ENCODE peak calls at places on chromosomes 12 and 14, in four cellular contexts. L is SJSA1, N is colonic mucosa, V is cardiac muscle cell. D is an unnamed sample.

GRCh38 chr12:64099430-64099829 is 122.7 kb downstream of the KICS2 start:
- DNase-seq in L (peak; percentile 33), V (no peak), N (no peak), D (peak; percentile 68)

GRCh38 chr14:70788893-70789292 is 20.4 kb downstream of the MAP3K9 start:
- DNase-seq in L (no peak), N (no peak), V (no peak), D (no peak)

GRCh38 chr12:31524791-31525495 is 66.0 kb downstream of the DENND5B start:
- DNase-seq in L (peak; percentile 18), N (no peak), V (no peak), D (no peak)

GRCh38 chr14:91405241-91405721 is 12.3 kb downstream of the CCDC88C start:
- DNase-seq in N (no peak), L (no peak), V (no peak), D (no peak)

GRCh38 chr12:11040162-11040561 is 9.0 kb upstream of the TAS2R31 start:
- DNase-seq in V (no peak), N (no peak), L (no peak), D (peak; percentile 6)

GRCh38 chr14:92651106-92651792 is 97.2 kb downstream of the LGMN start:
- DNase-seq in V (no peak), L (no peak), N (peak; percentile 35), D (no peak)

GRCh38 chr12:120971299-120972180 is 6.8 kb upstream of the HNF1A start:
- DNase-seq in L (peak; percentile 28), V (peak; percentile 66), N (no peak), D (peak; percentile 5)

GRCh38 chr12:60830381-60830780 is 1234.6 kb downstream of the SLC16A7 start:
- DNase-seq in L (no peak), N (no peak), V (no peak), D (no peak)

GRCh38 chr12:94644141-94644575 is 6.2 kb downstream of the TMCC3 start:
- DNase-seq in L (peak; percentile 50), V (no peak), N (no peak), D (no peak)

GRCh38 chr14:24171422-24172260 is at the start of gene REC8:
- DNase-seq in N (peak; percentile 64), L (no peak), V (peak; percentile 91), D (no peak)

GRCh38 chr12:42990387-42990786 is 400.8 kb upstream of the PRICKLE1 start:
- DNase-seq in V (no peak), L (no peak), N (no peak), D (no peak)

GRCh38 chr14:70808402-70809237 is 693 bp downstream of the MAP3K9 start:
- DNase-seq in L (peak; percentile 24), N (peak; percentile 68), V (peak; percentile 69), D (no peak)

GRCh38 chr12:67287311-67287710 is 18.2 kb downstream of the CAND1 start:
- DNase-seq in L (no peak), N (no peak), V (no peak), D (no peak)

GRCh38 chr12:33589609-33590114 is 150.0 kb upstream of the SYT10 start:
- DNase-seq in V (no peak), L (peak; percentile 4), N (no peak), D (no peak)

GRCh38 chr14:105201156-105201927 is 20.2 kb upstream of the NUDT14 start:
- DNase-seq in L (no peak), V (no peak), N (no peak), D (no peak)
- H3K27me3 ChIP-seq in L (no peaks in the 10 kb centered on the region), V (peaks cover 27% of the 10 kb centered on the region), N (peaks cover 35% of the 10 kb centered on the region), D (peaks cover 2% of the 10 kb centered on the region)

GRCh38 chr12:89701606-89702206 is 6.9 kb downstream of the ATP2B1 start:
- DNase-seq in L (no peak), N (no peak), V (no peak), D (no peak)

GRCh38 chr12:89700191-89700810 is 8.3 kb downstream of the ATP2B1 start:
- DNase-seq in V (no peak), L (peak; percentile 14), N (no peak), D (no peak)

GRCh38 chr12:89704457-89704856 is 4.2 kb downstream of the ATP2B1 start:
- DNase-seq in L (no peak), V (no peak), N (no peak), D (no peak)

GRCh38 chr12:89703768-89704167 is 4.9 kb downstream of the ATP2B1 start:
- DNase-seq in L (no peak), V (no peak), N (no peak), D (no peak)

GRCh38 chr12:89702503-89702902 is 6.1 kb downstream of the ATP2B1 start:
- DNase-seq in L (no peak), V (no peak), N (no peak), D (no peak)
- H3K4me3 ChIP-seq in L (no peak overlapping the region), V (no peak overlapping the region), N (no peak overlapping the region), D (no peak overlapping the region)

GRCh38 chr14:105931808-105932483 is 405.6 kb downstream of the TMEM121 start:
- DNase-seq in V (no peak), N (no peak), L (no peak), D (no peak)
- H3K27me3 ChIP-seq in V (no peaks in the 10 kb centered on the region), N (no peaks in the 10 kb centered on the region), L (no peaks in the 10 kb centered on the region), D (no peaks in the 10 kb centered on the region)

GRCh38 chr12:80038062-80038560 is 61.2 kb upstream of the OTOGL start:
- DNase-seq in L (no peak), V (peak; percentile 37), N (no peak), D (no peak)

GRCh38 chr12:80041071-80041470 is 58.3 kb upstream of the OTOGL start:
- DNase-seq in L (no peak), V (no peak), N (no peak), D (no peak)

GRCh38 chr12:80040075-80040738 is 59.1 kb upstream of the OTOGL start:
- DNase-seq in L (no peak), N (no peak), V (no peak), D (no peak)

GRCh38 chr12:80044694-80045046 is 54.7 kb upstream of the OTOGL start:
- DNase-seq in L (peak; percentile 52), V (no peak), N (no peak), D (peak; percentile 80)

DNA sequence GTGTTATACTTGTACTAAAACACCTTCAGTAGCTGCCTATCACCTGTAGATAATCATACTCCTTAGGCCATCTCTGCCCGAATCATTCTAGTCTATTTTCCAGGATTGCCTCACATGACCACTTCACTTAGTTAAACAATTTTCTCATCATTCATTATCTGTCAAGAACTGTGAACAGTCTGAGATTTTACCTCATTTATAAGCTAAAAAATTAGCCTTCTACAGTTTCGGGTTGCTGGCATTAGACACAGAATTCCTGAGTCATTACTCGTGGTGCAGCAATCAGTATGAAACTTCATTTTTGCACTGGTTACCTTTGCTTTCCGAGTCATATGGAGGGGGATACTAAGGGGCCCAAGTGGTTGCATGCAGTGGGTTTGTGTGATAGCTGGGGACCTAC is 57.6 kb upstream of the OTOGL start:
- DNase-seq in L (no peak), V (no peak), N (no peak), D (peak; percentile 17)
- H3K4me3 ChIP-seq in L (no peak overlapping the region), V (no peak overlapping the region), N (no peak overlapping the region), D (no peak overlapping the region)

GRCh38 chr12:47297993-47298392 is 218.2 kb upstream of the AMIGO2 start:
- DNase-seq in N (no peak), L (no peak), V (no peak), D (no peak)

GRCh38 chr12:47296828-47297227 is 217.1 kb upstream of the AMIGO2 start:
- DNase-seq in L (no peak), V (no peak), N (no peak), D (no peak)

GRCh38 chr12:47293406-47293805 is 213.6 kb upstream of the AMIGO2 start:
- DNase-seq in L (no peak), V (no peak), N (no peak), D (no peak)
- H3K27me3 ChIP-seq in L (no peaks in the 10 kb centered on the region), V (no peaks in the 10 kb centered on the region), N (no peaks in the 10 kb centered on the region), D (no peaks in the 10 kb centered on the region)

GRCh38 chr14:76313861-76314260 is 62.1 kb upstream of the ESRRB start:
- DNase-seq in V (no peak), L (no peak), N (no peak), D (no peak)

GRCh38 chr14:76312821-76313220 is 63.1 kb upstream of the ESRRB start:
- DNase-seq in N (no peak), V (no peak), L (no peak), D (no peak)

GRCh38 chr14:76311410-76311758 is 64.6 kb upstream of the ESRRB start:
- DNase-seq in L (no peak), V (no peak), N (no peak), D (no peak)

GRCh38 chr14:76314521-76314951 is 61.4 kb upstream of the ESRRB start:
- DNase-seq in L (no peak), N (no peak), V (peak; percentile 11), D (no peak)

DNA sequence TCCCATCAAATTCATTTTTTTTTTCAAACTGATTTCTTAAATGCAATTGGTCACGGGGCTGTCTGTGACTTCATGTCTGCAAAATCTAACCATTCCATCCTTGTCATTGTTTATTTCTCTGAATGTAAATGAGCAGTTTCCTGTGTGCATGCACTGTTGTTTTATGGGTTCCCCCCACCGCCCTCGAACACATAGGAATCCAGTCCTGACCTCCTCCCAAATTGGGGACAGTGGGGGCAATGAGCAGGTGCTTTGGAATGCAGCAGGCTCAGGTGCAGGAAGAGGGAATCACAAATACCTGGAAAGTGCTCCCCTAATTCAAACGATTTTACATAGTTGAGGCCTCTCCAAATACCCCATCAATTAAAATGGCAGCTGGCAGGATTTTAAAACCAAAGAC is 62.6 kb upstream of the ESRRB start:
- DNase-seq in L (no peak), V (no peak), N (no peak), D (no peak)
- H3K4me3 ChIP-seq in L (no peak overlapping the region), V (no peak overlapping the region), N (no peak overlapping the region), D (no peak overlapping the region)

GRCh38 chr12:52809166-52809565 is 4.8 kb downstream of the KRT4 start:
- DNase-seq in N (no peak), L (no peak), V (no peak), D (no peak)

GRCh38 chr12:52812073-52812400 is 1.9 kb downstream of the KRT4 start:
- DNase-seq in N (no peak), L (no peak), V (no peak), D (no peak)

GRCh38 chr12:52808573-52809160 is 5.2 kb downstream of the KRT4 start:
- DNase-seq in N (no peak), L (peak; percentile 78), V (no peak), D (no peak)

GRCh38 chr12:52811191-52812072 is 2.5 kb downstream of the KRT4 start:
- DNase-seq in V (no peak), L (peak; percentile 80), N (no peak), D (no peak)

GRCh38 chr12:52810554-52810953 is 3.4 kb downstream of the KRT4 start:
- DNase-seq in N (no peak), V (no peak), L (peak; percentile 79), D (no peak)
- H3K27me3 ChIP-seq in N (no peaks in the 10 kb centered on the region), V (peaks cover 6% of the 10 kb centered on the region), L (peaks cover 96% of the 10 kb centered on the region), D (peaks cover 13% of the 10 kb centered on the region)

DNA sequence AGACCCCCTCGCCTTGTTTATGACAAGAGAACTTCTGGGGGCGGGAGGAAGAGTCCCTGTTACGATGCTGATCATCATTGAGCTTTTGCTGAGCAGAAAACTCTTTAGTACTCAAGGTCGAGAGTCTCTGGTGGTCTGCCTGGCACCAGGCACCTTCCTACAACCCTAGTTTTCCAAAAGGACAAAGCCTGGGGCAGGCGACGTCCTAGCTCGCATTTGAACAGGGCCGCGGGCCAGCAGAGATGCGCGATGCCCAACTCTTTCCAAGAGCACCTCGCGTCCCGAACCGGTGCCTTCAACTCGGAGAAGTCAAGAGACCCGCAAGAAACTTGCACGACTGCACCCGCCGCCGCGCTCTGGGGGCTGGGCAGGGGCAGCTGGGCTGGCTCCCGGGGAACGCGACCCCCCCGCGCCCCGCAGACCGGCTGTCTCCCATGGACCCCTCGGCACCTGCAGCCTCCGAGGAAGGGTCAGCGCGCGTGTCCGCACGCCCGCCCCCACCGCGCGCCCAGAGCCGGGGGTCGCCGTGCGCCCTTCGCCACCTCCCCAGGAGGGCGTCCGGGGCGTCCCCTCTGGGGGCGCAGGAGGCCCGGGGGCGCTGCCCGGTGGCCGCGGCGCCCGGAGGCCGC is 377 bp upstream of the BCL7A start:
- DNase-seq in L (peak; percentile 7), V (peak; percentile 55), N (peak; percentile 40), D (no peak)
- H3K4me3 ChIP-seq in L (peak overlapping the region; percentile 82), V (peak overlapping the region; percentile 95), N (peak overlapping the region; percentile 54), D (peak overlapping the region; percentile 55)